ENCODE peak calls at places on chromosome 4, in ten cellular contexts. U is cerebellar cortex; L is stimulated activated CD8-positive, alpha-beta memory T cell treated with anti-CD3 and anti-CD28 coated beads, Interleukin-4, amount 100 ng/mL, for 1 hour; T is lower lobe of right lung; R is myocyte; O is stimulated activated CD4-positive, alpha-beta T cell treated with anti-CD3 and anti-CD28 coated beads, Interleukin-15, amount 100 ng/mL, for 24 hours; X is endothelial cell; C is NCI-H774; P is fibroblast of the aortic adventitia; E is mucosa of descending colon. H is an unnamed sample.

GRCh38 chr4:7806724-7807123 is 132.9 kb downstream of the AFAP1 start:
- DNase-seq in U (no peak), L (no peak), T (no peak), R (peak), O (no peak), X (no peak), C (no peak), P (no peak), E (no peak), H (no peak)

GRCh38 chr4:186291256-186291890 is 25.4 kb downstream of the F11 start:
- DNase-seq in U (no peak), L (no peak), T (no peak), R (no peak), O (no peak), X (no peak), C (no peak), P (no peak), E (no peak), H (no peak)

GRCh38 chr4:17817027-17817426 is 6.2 kb downstream of the NCAPG start:
- DNase-seq in U (peak), L (no peak), T (no peak), R (peak), O (no peak), X (no peak), C (no peak), P (peak), E (peak), H (peak)

GRCh38 chr4:77385124-77385969 is 220.3 kb upstream of the CXCL13 start:
- DNase-seq in U (peak), L (peak), T (no peak), R (peak), O (peak), X (peak), C (peak), P (peak), E (peak), H (peak)

GRCh38 chr4:79248610-79249009 is 77.3 kb downstream of the NAA11 start:
- DNase-seq in U (no peak), L (no peak), T (no peak), R (no peak), O (no peak), X (no peak), C (no peak), P (no peak), E (no peak), H (no peak)

GRCh38 chr4:1033840-1034551 is 22.6 kb downstream of the FGFRL1 start:
- DNase-seq in U (no peak), L (no peak), T (no peak), R (peak), O (no peak), X (no peak), C (no peak), P (peak), E (no peak), H (no peak)

GRCh38 chr4:78057135-78057599 is at the start of gene FRAS1:
- DNase-seq in U (no peak), L (no peak), T (peak), R (peak), O (peak), X (peak), C (peak), P (no peak), E (peak), H (peak)

GRCh38 chr4:7635435-7635834 is 200.7 kb upstream of the PSAPL1 start:
- DNase-seq in U (no peak), L (no peak), T (no peak), R (no peak), O (no peak), X (no peak), C (peak), P (no peak), E (no peak), H (peak)

GRCh38 chr4:154983714-154984113 is 202.6 kb downstream of the RBM46 start:
- DNase-seq in U (no peak), L (no peak), T (no peak), R (no peak), O (no peak), X (no peak), C (no peak), P (no peak), E (no peak), H (no peak)

GRCh38 chr4:70992354-70992753 is 1.1 kb upstream of the DCK start:
- DNase-seq in U (peak), L (no peak), T (no peak), R (peak), O (no peak), X (no peak), C (peak), P (no peak), E (peak), H (peak)

GRCh38 chr4:37726666-37727065 is 40.5 kb upstream of the RELL1 start:
- DNase-seq in U (no peak), L (no peak), T (no peak), R (peak), O (no peak), X (no peak), C (no peak), P (peak), E (no peak), H (no peak)